ENCODE peak calls at places on chromosomes 13 and 19, in five cellular contexts. Q is fibroblast of mammary gland, Y is GM12865, H is IMR-90, M is tibial nerve. Z is an unnamed sample.

GRCh38 chr13:43573361-43573740 is 213.4 kb downstream of the ENOX1 start:
- DNase-seq in Q (no peak), Y (no peak), H (no peak), M (no peak), Z (peak; percentile 48)

GRCh38 chr13:114282143-114282685 is 813 bp downstream of the UPF3A start:
- DNase-seq in Q (peak; percentile 61), Y (peak; percentile 54), H (peak; percentile 65), M (no peak), Z (peak; percentile 75)

GRCh38 chr13:98940325-98940724 is 37.5 kb downstream of the DOCK9 start:
- DNase-seq in Q (peak; percentile 12), Y (no peak), H (no peak), M (no peak), Z (no peak)

GRCh38 chr13:93529961-93530360 is 303.4 kb downstream of the GPC6 start:
- DNase-seq in Q (peak; percentile 39), Y (no peak), H (peak; percentile 50), M (no peak), Z (peak; percentile 3)

GRCh38 chr19:39327990-39328705 is 7.5 kb upstream of the LRFN1 start:
- DNase-seq in Q (peak; percentile 58), Y (peak; percentile 68), H (peak; percentile 53), M (peak; percentile 83), Z (peak; percentile 75)

GRCh38 chr13:103403148-103403740 is 337.0 kb upstream of the SLC10A2 start:
- DNase-seq in Q (no peak), Y (no peak), H (no peak), M (no peak), Z (no peak)

GRCh38 chr19:37963190-37963947 is 56.4 kb downstream of the SIPA1L3 start:
- DNase-seq in Q (peak; percentile 48), Y (no peak), H (peak; percentile 47), M (no peak), Z (peak; percentile 22)

GRCh38 chr13:100673831-100674362 is 698 bp downstream of the TMTC4 start:
- DNase-seq in Q (peak; percentile 89), Y (peak; percentile 63), H (peak; percentile 83), M (no peak), Z (peak; percentile 92)

GRCh38 chr19:16435238-16435911 is 36.4 kb downstream of the EPS15L1 start:
- DNase-seq in Q (peak; percentile 95), Y (no peak), H (peak; percentile 98), M (peak; percentile 34), Z (peak; percentile 95)

GRCh38 chr13:29059837-29060236 is 239.7 kb downstream of the MTUS2 start:
- DNase-seq in Q (no peak), Y (no peak), H (no peak), M (no peak), Z (no peak)

GRCh38 chr13:102002271-102002670 is 399.6 kb downstream of the FGF14 start:
- DNase-seq in Q (peak; percentile 15), Y (no peak), H (no peak), M (no peak), Z (no peak)

GRCh38 chr19:18091217-18091608 is 4.5 kb upstream of the IL12RB1 start:
- DNase-seq in Q (no peak), Y (peak; percentile 87), H (no peak), M (no peak), Z (no peak)

GRCh38 chr13:25630327-25630726 is 258.6 kb downstream of the ATP8A2 start:
- DNase-seq in Q (no peak), Y (no peak), H (no peak), M (no peak), Z (no peak)

GRCh38 chr13:41960195-41960699 is 662 bp downstream of the VWA8 start:
- DNase-seq in Q (peak; percentile 53), Y (no peak), H (peak; percentile 29), M (no peak), Z (peak; percentile 29)

GRCh38 chr13:85700909-85701308 is 98.3 kb downstream of the SLITRK6 start:
- DNase-seq in Q (no peak), Y (no peak), H (no peak), M (no peak), Z (no peak)

GRCh38 chr13:72565893-72566292 is 161.5 kb downstream of the MZT1 start:
- DNase-seq in Q (peak; percentile 30), Y (peak; percentile 21), H (peak; percentile 15), M (no peak), Z (peak; percentile 49)

GRCh38 chr19:45772130-45772880 is 3.3 kb upstream of the SIX5 start:
- DNase-seq in Q (no peak), Y (no peak), H (no peak), M (no peak), Z (no peak)

GRCh38 chr13:105410602-105411001 is 1124.9 kb downstream of the EFNB2 start:
- DNase-seq in Q (peak; percentile 41), Y (peak; percentile 16), H (peak; percentile 12), M (peak; percentile 46), Z (peak; percentile 51)

GRCh38 chr13:113141591-113141950 is 16.9 kb upstream of the PROZ start:
- DNase-seq in Q (no peak), Y (no peak), H (no peak), M (no peak), Z (no peak)

GRCh38 chr13:113138792-113139551 is 16.4 kb downstream of the F10 start:
- DNase-seq in Q (no peak), Y (no peak), H (no peak), M (no peak), Z (no peak)

GRCh38 chr13:113137656-113138292 is 15.2 kb downstream of the F10 start:
- DNase-seq in Q (no peak), Y (no peak), H (no peak), M (no peak), Z (no peak)

GRCh38 chr13:113140677-113141590 is 17.5 kb upstream of the PROZ start:
- DNase-seq in Q (no peak), Y (no peak), H (no peak), M (no peak), Z (no peak)

GRCh38 chr13:113139580-113139979 is 17.0 kb downstream of the F10 start:
- DNase-seq in Q (no peak), Y (no peak), H (no peak), M (no peak), Z (no peak)
- H3K4me3 ChIP-seq in Q (no peak overlapping the region), Y (no peak overlapping the region), H (no peak overlapping the region), M (no peak overlapping the region), Z (no peak overlapping the region)

GRCh38 chr13:109355875-109356428 is 430.4 kb downstream of the IRS2 start:
- DNase-seq in Q (no peak), Y (no peak), H (no peak), M (no peak), Z (no peak)

GRCh38 chr13:109351236-109351635 is 435.1 kb downstream of the IRS2 start:
- DNase-seq in Q (no peak), Y (no peak), H (no peak), M (no peak), Z (no peak)

GRCh38 chr13:109357751-109358150 is 428.6 kb downstream of the IRS2 start:
- DNase-seq in Q (no peak), Y (no peak), H (peak; percentile 74), M (no peak), Z (peak; percentile 23)

GRCh38 chr13:109355129-109355528 is 431.3 kb downstream of the IRS2 start:
- DNase-seq in Q (no peak), Y (no peak), H (no peak), M (no peak), Z (no peak)
- TF ChIP-seq CTCF in Q (no peak), Y (no peak), H (no peak), M (no peak), Z (no peak)

GRCh38 chr19:10625003-10625761 is at the start of gene SLC44A2:
- DNase-seq in Q (peak; percentile 36), Y (no peak), H (peak; percentile 35), M (peak; percentile 75), Z (peak; percentile 55)
- H3K4me3 ChIP-seq in Q (peak within 1 kb of the TSS; percentile 54), Y (no peak within 1 kb of the TSS), H (peak within 1 kb of the TSS; percentile 53), M (peak within 1 kb of the TSS; percentile 36), Z (peak within 1 kb of the TSS; percentile 55)

DNA sequence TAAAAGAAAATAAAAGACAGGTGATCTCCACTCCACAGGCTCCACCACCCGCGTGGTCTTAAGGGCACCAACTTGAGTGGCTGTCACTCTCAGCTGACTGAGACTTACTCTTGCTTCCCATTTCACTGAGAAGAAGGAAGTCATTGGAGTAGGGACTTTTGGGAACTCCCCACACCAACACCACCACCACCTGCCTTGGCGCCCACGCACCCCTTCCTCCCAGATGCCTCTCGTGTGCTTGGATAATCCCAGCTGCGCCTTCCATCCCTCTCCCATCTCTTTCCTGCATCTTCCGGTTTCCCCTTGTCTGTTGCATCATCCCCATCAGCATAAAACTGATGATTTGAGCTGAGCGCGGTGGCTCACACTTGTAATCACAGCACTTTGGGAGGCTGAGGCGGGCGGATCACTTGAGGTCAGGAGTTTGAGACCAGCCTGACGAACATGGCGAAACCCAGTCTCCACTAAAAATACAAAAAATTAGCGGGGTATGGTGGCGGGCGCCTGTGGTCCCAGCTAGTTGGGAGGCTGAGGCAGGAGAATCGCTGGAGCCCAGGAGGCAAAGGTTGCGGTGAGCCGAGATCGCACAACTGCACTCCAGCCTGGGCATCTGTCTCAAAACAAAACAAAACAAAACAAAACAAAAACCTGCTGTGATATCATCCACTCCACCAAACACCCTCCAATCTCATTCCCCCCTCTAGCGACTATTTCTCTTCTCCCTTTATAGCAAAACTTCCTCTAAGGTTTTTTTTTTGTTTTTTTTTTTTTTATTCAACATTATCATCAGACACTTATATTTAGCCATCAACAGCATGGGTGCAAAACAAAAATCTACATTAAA is 25.5 kb downstream of the AP2S1 start:
- DNase-seq in Q (peak; percentile 22), Y (peak; percentile 58), H (no peak), M (no peak), Z (peak; percentile 18)
- TF ChIP-seq CTCF in Q (no peak), Y (peak; percentile 9), H (peak; percentile 2), M (no peak), Z (no peak)

GRCh38 chr13:78599911-78600310 is 3.4 kb downstream of the POU4F1 start:
- DNase-seq in Q (no peak), Y (no peak), H (no peak), M (no peak), Z (no peak)

GRCh38 chr13:78601886-78602560 is 1.3 kb downstream of the POU4F1 start:
- DNase-seq in Q (no peak), Y (no peak), H (no peak), M (no peak), Z (no peak)

GRCh38 chr13:78602561-78603239 is 652 bp downstream of the POU4F1 start:
- DNase-seq in Q (no peak), Y (peak; percentile 28), H (no peak), M (no peak), Z (no peak)

GRCh38 chr13:78600317-78600899 is 2.9 kb downstream of the POU4F1 start:
- DNase-seq in Q (no peak), Y (no peak), H (no peak), M (no peak), Z (no peak)

GRCh38 chr13:78601124-78601885 is 2.0 kb downstream of the POU4F1 start:
- DNase-seq in Q (peak; percentile 12), Y (peak; percentile 24), H (peak; percentile 7), M (no peak), Z (peak; percentile 33)
- H3K4me3 ChIP-seq in Q (no peak overlapping the region), Y (no peak overlapping the region), H (no peak overlapping the region), M (no peak overlapping the region), Z (no peak overlapping the region)

GRCh38 chr19:53704011-53704410 is 72.2 kb downstream of the DPRX start:
- DNase-seq in Q (no peak), Y (no peak), H (no peak), M (no peak), Z (no peak)

GRCh38 chr19:53703361-53703760 is 71.6 kb downstream of the DPRX start:
- DNase-seq in Q (no peak), Y (no peak), H (no peak), M (no peak), Z (no peak)

GRCh38 chr19:53707278-53707677 is 75.5 kb downstream of the DPRX start:
- DNase-seq in Q (no peak), Y (no peak), H (no peak), M (no peak), Z (no peak)
- TF ChIP-seq CTCF in Q (no peak), Y (no peak), H (no peak), M (no peak), Z (no peak)